ENCODE peak calls at places on chromosomes 13 and 19, in six cellular contexts. One of them, this sample, is unnamed.

GRCh38 chr13:23146811-23147245 is 34.0 kb upstream of the SGCG start:
- DNase-seq in thyroid gland: no peak
- DNase-seq in tibial nerve: no peak
- DNase-seq in endodermal cell: no peak
- DNase-seq in stomach: no peak
- DNase-seq in ascending aorta: no peak
- DNase-seq in this sample: no peak

GRCh38 chr19:8180018-8180417 is 29.2 kb upstream of the CERS4 start:
- DNase-seq in thyroid gland: no peak
- DNase-seq in tibial nerve: no peak
- DNase-seq in endodermal cell: no peak
- DNase-seq in stomach: peak; percentile 31
- DNase-seq in ascending aorta: no peak
- DNase-seq in this sample: no peak

GRCh38 chr13:73258396-73258795 is 199.6 kb downstream of the KLF5 start:
- DNase-seq in thyroid gland: no peak
- DNase-seq in tibial nerve: no peak
- DNase-seq in endodermal cell: no peak
- DNase-seq in stomach: no peak
- DNase-seq in ascending aorta: no peak
- DNase-seq in this sample: no peak

GRCh38 chr19:7934766-7935165 is 8.7 kb downstream of the TIMM44 start:
- DNase-seq in thyroid gland: no peak
- DNase-seq in tibial nerve: no peak
- DNase-seq in endodermal cell: no peak
- DNase-seq in stomach: no peak
- DNase-seq in ascending aorta: no peak
- DNase-seq in this sample: no peak

GRCh38 chr13:93767917-93768422 is 541.4 kb downstream of the GPC6 start:
- DNase-seq in thyroid gland: no peak
- DNase-seq in tibial nerve: no peak
- DNase-seq in endodermal cell: no peak
- DNase-seq in stomach: no peak
- DNase-seq in ascending aorta: no peak
- DNase-seq in this sample: no peak

GRCh38 chr19:13839193-13839937 is 37.6 kb upstream of the NANOS3 start:
- DNase-seq in thyroid gland: peak; percentile 89
- DNase-seq in tibial nerve: peak; percentile 84
- DNase-seq in endodermal cell: peak; percentile 88
- DNase-seq in stomach: peak; percentile 89
- DNase-seq in ascending aorta: peak; percentile 74
- DNase-seq in this sample: peak; percentile 90

GRCh38 chr13:93290503-93290902 is 63.9 kb downstream of the GPC6 start:
- DNase-seq in thyroid gland: no peak
- DNase-seq in tibial nerve: no peak
- DNase-seq in endodermal cell: no peak
- DNase-seq in stomach: no peak
- DNase-seq in ascending aorta: no peak
- DNase-seq in this sample: no peak

GRCh38 chr13:29935309-29935981 is 85.0 kb upstream of the UBL3 start:
- DNase-seq in thyroid gland: no peak
- DNase-seq in tibial nerve: no peak
- DNase-seq in endodermal cell: no peak
- DNase-seq in stomach: peak; percentile 48
- DNase-seq in ascending aorta: no peak
- DNase-seq in this sample: no peak

GRCh38 chr19:1074512-1075283 is 7.7 kb downstream of the ARHGAP45 start:
- DNase-seq in thyroid gland: peak; percentile 80
- DNase-seq in tibial nerve: peak; percentile 70
- DNase-seq in endodermal cell: no peak
- DNase-seq in stomach: peak; percentile 94
- DNase-seq in ascending aorta: no peak
- DNase-seq in this sample: peak; percentile 92

GRCh38 chr19:50252111-50252886 is 48.9 kb downstream of the MYH14 start:
- DNase-seq in thyroid gland: peak; percentile 37
- DNase-seq in tibial nerve: no peak
- DNase-seq in endodermal cell: peak; percentile 90
- DNase-seq in stomach: no peak
- DNase-seq in ascending aorta: no peak
- DNase-seq in this sample: no peak

GRCh38 chr19:33797821-33798633 is 1.4 kb downstream of the KCTD15 start:
- DNase-seq in thyroid gland: peak; percentile 79
- DNase-seq in tibial nerve: no peak
- DNase-seq in endodermal cell: peak; percentile 89
- DNase-seq in stomach: peak; percentile 57
- DNase-seq in ascending aorta: no peak
- DNase-seq in this sample: peak; percentile 47

GRCh38 chr19:17340871-17341357 is 3.6 kb downstream of the GTPBP3 start:
- DNase-seq in thyroid gland: no peak
- DNase-seq in tibial nerve: no peak
- DNase-seq in endodermal cell: peak; percentile 83
- DNase-seq in stomach: no peak
- DNase-seq in ascending aorta: no peak
- DNase-seq in this sample: no peak

GRCh38 chr19:2251577-2252480 is 2.7 kb downstream of the AMH start:
- DNase-seq in thyroid gland: no peak
- DNase-seq in tibial nerve: no peak
- DNase-seq in endodermal cell: no peak
- DNase-seq in stomach: no peak
- DNase-seq in ascending aorta: no peak
- DNase-seq in this sample: no peak

GRCh38 chr19:18764591-18765051 is 26.5 kb downstream of the COMP start:
- DNase-seq in thyroid gland: no peak
- DNase-seq in tibial nerve: no peak
- DNase-seq in endodermal cell: no peak
- DNase-seq in stomach: no peak
- DNase-seq in ascending aorta: no peak
- DNase-seq in this sample: no peak

GRCh38 chr13:31790992-31791391 is 51.7 kb downstream of the RXFP2 start:
- DNase-seq in thyroid gland: no peak
- DNase-seq in tibial nerve: no peak
- DNase-seq in endodermal cell: no peak
- DNase-seq in stomach: no peak
- DNase-seq in ascending aorta: no peak
- DNase-seq in this sample: no peak

GRCh38 chr19:6076675-6077463 is 33.4 kb downstream of the RFX2 start:
- DNase-seq in thyroid gland: no peak
- DNase-seq in tibial nerve: no peak
- DNase-seq in endodermal cell: no peak
- DNase-seq in stomach: no peak
- DNase-seq in ascending aorta: no peak
- DNase-seq in this sample: no peak

GRCh38 chr13:39159971-39160370 is 121.7 kb downstream of the NHLRC3 start:
- DNase-seq in thyroid gland: no peak
- DNase-seq in tibial nerve: no peak
- DNase-seq in endodermal cell: no peak
- DNase-seq in stomach: no peak
- DNase-seq in ascending aorta: no peak
- DNase-seq in this sample: no peak

GRCh38 chr19:18112989-18113478 is 15.5 kb downstream of the MAST3 start:
- DNase-seq in thyroid gland: peak; percentile 84
- DNase-seq in tibial nerve: peak; percentile 77
- DNase-seq in endodermal cell: peak; percentile 97
- DNase-seq in stomach: peak; percentile 87
- DNase-seq in ascending aorta: peak; percentile 37
- DNase-seq in this sample: peak; percentile 88

GRCh38 chr19:6760606-6761005 is 6.6 kb downstream of the SH2D3A start:
- DNase-seq in thyroid gland: no peak
- DNase-seq in tibial nerve: no peak
- DNase-seq in endodermal cell: no peak
- DNase-seq in stomach: no peak
- DNase-seq in ascending aorta: no peak
- DNase-seq in this sample: no peak

GRCh38 chr13:112183544-112184145 is 116.7 kb downstream of the SOX1 start:
- DNase-seq in thyroid gland: no peak
- DNase-seq in tibial nerve: no peak
- DNase-seq in endodermal cell: peak; percentile 31
- DNase-seq in stomach: no peak
- DNase-seq in ascending aorta: no peak
- DNase-seq in this sample: no peak
- TF ChIP-seq CTCF in thyroid gland: no peak
- TF ChIP-seq CTCF in tibial nerve: no peak
- TF ChIP-seq CTCF in endodermal cell: no peak
- TF ChIP-seq CTCF in stomach: no peak
- TF ChIP-seq CTCF in ascending aorta: no peak
- TF ChIP-seq CTCF in this sample: no peak

DNA sequence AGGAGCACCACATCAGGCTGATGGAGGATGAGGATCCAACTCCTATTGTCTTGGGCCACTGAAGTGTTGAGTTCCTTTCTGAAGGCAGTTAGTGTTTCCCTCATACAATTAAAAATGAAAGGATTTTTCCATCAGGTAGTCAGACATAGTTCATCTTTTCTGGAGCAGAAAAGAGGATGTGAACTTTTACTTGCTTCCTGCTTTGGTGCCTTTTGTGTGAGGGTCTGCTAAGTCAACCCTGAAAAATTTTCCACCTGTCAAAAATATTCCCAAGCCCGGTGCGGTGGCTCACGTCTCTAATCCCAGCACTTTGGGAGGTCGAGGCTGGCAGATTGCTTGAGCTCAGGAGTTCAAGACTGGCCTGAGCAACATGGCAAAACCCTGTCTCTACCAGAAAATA is 43.9 kb downstream of the RGCC start:
- DNase-seq in thyroid gland: no peak
- DNase-seq in tibial nerve: no peak
- DNase-seq in endodermal cell: no peak
- DNase-seq in stomach: no peak
- DNase-seq in ascending aorta: no peak
- DNase-seq in this sample: no peak
- H3K4me1 ChIP-seq in thyroid gland: no peaks in the 10 kb centered on the region
- H3K4me1 ChIP-seq in tibial nerve: no peaks in the 10 kb centered on the region
- H3K4me1 ChIP-seq in endodermal cell: no peaks in the 10 kb centered on the region
- H3K4me1 ChIP-seq in stomach: no peaks in the 10 kb centered on the region
- H3K4me1 ChIP-seq in ascending aorta: no peaks in the 10 kb centered on the region
- H3K4me1 ChIP-seq in this sample: no peaks in the 10 kb centered on the region

GRCh38 chr13:27660511-27660910 is 38.8 kb downstream of the POLR1D start:
- DNase-seq in thyroid gland: no peak
- DNase-seq in tibial nerve: no peak
- DNase-seq in endodermal cell: no peak
- DNase-seq in stomach: no peak
- DNase-seq in ascending aorta: no peak
- DNase-seq in this sample: no peak

GRCh38 chr13:27661017-27661416 is 39.3 kb downstream of the POLR1D start:
- DNase-seq in thyroid gland: no peak
- DNase-seq in tibial nerve: no peak
- DNase-seq in endodermal cell: no peak
- DNase-seq in stomach: no peak
- DNase-seq in ascending aorta: no peak
- DNase-seq in this sample: no peak

GRCh38 chr13:27657724-27658123 is 36.0 kb downstream of the POLR1D start:
- DNase-seq in thyroid gland: no peak
- DNase-seq in tibial nerve: no peak
- DNase-seq in endodermal cell: no peak
- DNase-seq in stomach: no peak
- DNase-seq in ascending aorta: no peak
- DNase-seq in this sample: no peak

GRCh38 chr13:27659466-27659865 is 37.8 kb downstream of the POLR1D start:
- DNase-seq in thyroid gland: no peak
- DNase-seq in tibial nerve: no peak
- DNase-seq in endodermal cell: no peak
- DNase-seq in stomach: no peak
- DNase-seq in ascending aorta: no peak
- DNase-seq in this sample: no peak

GRCh38 chr13:27658569-27658968 is 36.9 kb downstream of the POLR1D start:
- DNase-seq in thyroid gland: no peak
- DNase-seq in tibial nerve: no peak
- DNase-seq in endodermal cell: no peak
- DNase-seq in stomach: no peak
- DNase-seq in ascending aorta: no peak
- DNase-seq in this sample: no peak
- H3K27ac ChIP-seq in thyroid gland: no peak overlapping the region
- H3K27ac ChIP-seq in tibial nerve: no peak overlapping the region
- H3K27ac ChIP-seq in endodermal cell: no peak overlapping the region
- H3K27ac ChIP-seq in stomach: no peak overlapping the region
- H3K27ac ChIP-seq in ascending aorta: no peak overlapping the region
- H3K27ac ChIP-seq in this sample: no peak overlapping the region

GRCh38 chr19:51703655-51704515 is 10.8 kb downstream of the SPACA6 start:
- DNase-seq in thyroid gland: peak; percentile 98
- DNase-seq in tibial nerve: peak; percentile 97
- DNase-seq in endodermal cell: peak; percentile 98
- DNase-seq in stomach: peak; percentile 98
- DNase-seq in ascending aorta: peak; percentile 90
- DNase-seq in this sample: peak; percentile 97
- TF ChIP-seq CTCF in thyroid gland: no peak
- TF ChIP-seq CTCF in tibial nerve: peak; percentile 62
- TF ChIP-seq CTCF in endodermal cell: peak; percentile 75
- TF ChIP-seq CTCF in stomach: peak; percentile 42
- TF ChIP-seq CTCF in ascending aorta: peak; percentile 44
- TF ChIP-seq CTCF in this sample: no peak

GRCh38 chr13:43684947-43685725 is 101.6 kb downstream of the ENOX1 start:
- DNase-seq in thyroid gland: no peak
- DNase-seq in tibial nerve: no peak
- DNase-seq in endodermal cell: no peak
- DNase-seq in stomach: no peak
- DNase-seq in ascending aorta: no peak
- DNase-seq in this sample: no peak
- H3K4me1 ChIP-seq in thyroid gland: peaks cover 11% of the 10 kb centered on the region
- H3K4me1 ChIP-seq in tibial nerve: no peaks in the 10 kb centered on the region
- H3K4me1 ChIP-seq in endodermal cell: no peaks in the 10 kb centered on the region
- H3K4me1 ChIP-seq in stomach: peaks cover 5% of the 10 kb centered on the region
- H3K4me1 ChIP-seq in ascending aorta: no peaks in the 10 kb centered on the region
- H3K4me1 ChIP-seq in this sample: no peaks in the 10 kb centered on the region

DNA sequence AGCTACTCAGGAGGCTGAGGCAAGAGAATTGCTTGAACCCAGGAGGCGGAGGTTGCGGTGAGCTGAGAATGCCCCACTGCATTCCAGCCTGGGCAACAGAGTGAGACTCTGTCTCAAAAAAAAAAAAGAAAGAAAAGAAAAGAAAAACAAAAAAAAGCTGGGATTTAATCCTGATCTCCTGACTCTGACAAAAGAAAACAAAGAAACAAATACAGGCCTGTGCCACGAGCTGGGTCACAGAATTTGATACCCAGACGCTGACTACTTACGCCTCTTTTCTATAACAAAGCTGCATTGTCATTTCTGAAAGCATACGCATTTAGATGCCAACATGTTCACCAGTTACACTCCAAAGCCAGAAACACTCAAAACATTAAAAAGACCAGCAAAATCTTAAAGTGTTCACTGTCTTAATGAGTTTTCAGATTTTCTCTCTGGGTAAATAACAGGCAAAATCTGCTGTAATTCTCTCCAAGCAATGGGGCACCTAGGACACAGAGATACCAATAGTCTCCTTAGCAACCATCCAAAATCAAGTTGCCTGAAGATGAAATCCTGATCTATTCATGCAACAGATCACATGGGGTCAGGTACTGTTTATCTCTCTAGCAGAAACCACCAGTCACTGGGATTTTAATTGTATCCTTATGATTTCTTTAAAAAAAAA is 18.0 kb upstream of the GTF2F2 start:
- DNase-seq in thyroid gland: no peak
- DNase-seq in tibial nerve: no peak
- DNase-seq in endodermal cell: no peak
- DNase-seq in stomach: no peak
- DNase-seq in ascending aorta: no peak
- DNase-seq in this sample: no peak
- H3K27ac ChIP-seq in thyroid gland: no peak overlapping the region
- H3K27ac ChIP-seq in tibial nerve: peak overlapping the region; percentile 69
- H3K27ac ChIP-seq in endodermal cell: peak overlapping the region; percentile 93
- H3K27ac ChIP-seq in stomach: no peak overlapping the region
- H3K27ac ChIP-seq in ascending aorta: no peak overlapping the region
- H3K27ac ChIP-seq in this sample: no peak overlapping the region

This sample was measured in lung.